ENCODE peak calls at places on chromosomes 3 and 15, in four cellular contexts. Z is esophagus squamous epithelium, S is type B pancreatic cell, V is activated B cell treated with CpG ODN at 0.5 μM for 24 hours. K is an unnamed sample.

GRCh38 chr3:129978123-129978522 is 3.6 kb downstream of the TRH start:
- DNase-seq in V (no peak), S (no peak), Z (no peak), K (no peak)

GRCh38 chr3:24640330-24640877 is 145.8 kb upstream of the THRB start:
- DNase-seq in Z (no peak), S (no peak), V (no peak), K (no peak)

GRCh38 chr3:99111235-99111634 is 209.7 kb upstream of the DCBLD2 start:
- DNase-seq in S (no peak), Z (no peak), V (no peak), K (no peak)

GRCh38 chr3:42019144-42019952 is 57.4 kb upstream of the ULK4 start:
- DNase-seq in S (no peak), Z (no peak), V (no peak), K (no peak)

GRCh38 chr15:31339558-31339895 is 12.9 kb downstream of the KLF13 start:
- DNase-seq in V (no peak), Z (no peak), S (no peak), K (no peak)

GRCh38 chr15:79769081-79769481 is 127.7 kb downstream of the MTHFS start:
- DNase-seq in S (no peak), Z (no peak), V (no peak), K (no peak)

GRCh38 chr3:180633722-180634121 is 31.8 kb downstream of the TTC14 start:
- DNase-seq in Z (no peak), V (no peak), S (no peak), K (no peak)

GRCh38 chr15:77988386-77989301 is 88.9 kb downstream of the TBC1D2B start:
- DNase-seq in V (no peak), Z (no peak), S (no peak), K (no peak)

GRCh38 chr3:171348121-171348520 is 112.1 kb downstream of the TNIK start:
- DNase-seq in Z (no peak), S (no peak), V (no peak), K (no peak)

GRCh38 chr15:69141286-69141701 is 19.1 kb upstream of the GLCE start:
- DNase-seq in Z (no peak), S (no peak), V (no peak), K (no peak)

GRCh38 chr15:83650831-83651230 is 3.1 kb upstream of the ADAMTSL3 start:
- DNase-seq in S (no peak), Z (no peak), V (no peak), K (no peak)

GRCh38 chr3:113773381-113773780 is 26.5 kb downstream of the ATP6V1A start:
- DNase-seq in S (no peak), V (no peak), Z (no peak), K (no peak)

GRCh38 chr3:135504084-135504685 is 461.3 kb upstream of the PPP2R3A start:
- DNase-seq in V (no peak), S (no peak), Z (no peak), K (no peak)

GRCh38 chr15:101543431-101543830 is 53.9 kb upstream of the PCSK6 start:
- DNase-seq in V (no peak), S (no peak), Z (no peak), K (no peak)

GRCh38 chr3:61371123-61371522 is 119.9 kb upstream of the FHIT start:
- DNase-seq in Z (no peak), V (no peak), S (no peak), K (peak; percentile 36)

GRCh38 chr3:58079773-58080172 is 71.6 kb downstream of the FLNB start:
- DNase-seq in V (no peak), S (no peak), Z (no peak), K (no peak)

GRCh38 chr3:127174715-127175140 is 18.2 kb upstream of the PRR23E start:
- DNase-seq in Z (no peak), S (no peak), V (no peak), K (no peak)

GRCh38 chr3:188432826-188433525 is 279.0 kb downstream of the LPP start:
- DNase-seq in S (no peak), Z (no peak), V (no peak), K (no peak)

GRCh38 chr15:88663216-88663615 is 24.4 kb downstream of the ISG20 start:
- DNase-seq in S (peak; percentile 40), Z (no peak), V (no peak), K (no peak)

GRCh38 chr3:16174389-16174788 is at the start of gene GALNT15:
- DNase-seq in S (peak; percentile 61), V (no peak), Z (peak; percentile 29), K (no peak)

GRCh38 chr3:97949743-97950142 is 22.5 kb downstream of the RIOX2 start:
- DNase-seq in V (no peak), Z (no peak), S (no peak), K (no peak)

GRCh38 chr3:138373695-138374094 is 25.3 kb downstream of the MRAS start:
- DNase-seq in V (no peak), Z (no peak), S (no peak), K (no peak)

GRCh38 chr3:12449889-12450682 is 34.2 kb upstream of the TSEN2 start:
- DNase-seq in V (no peak), S (no peak), Z (no peak), K (no peak)

GRCh38 chr3:136733317-136733833 is 18.8 kb downstream of the STAG1 start:
- DNase-seq in Z (no peak), V (no peak), S (no peak), K (no peak)

GRCh38 chr3:58833501-58833900 is 166.9 kb upstream of the FAM3D start:
- DNase-seq in V (no peak), S (no peak), Z (no peak), K (no peak)

GRCh38 chr15:58854598-58854997 is 78.9 kb downstream of the SLTM start:
- DNase-seq in Z (no peak), V (no peak), S (no peak), K (no peak)

GRCh38 chr3:10047876-10048275 is 21.6 kb downstream of the FANCD2 start:
- DNase-seq in V (no peak), Z (no peak), S (no peak), K (no peak)

GRCh38 chr3:98855811-98856400 is 45.6 kb downstream of the DCBLD2 start:
- DNase-seq in S (no peak), V (no peak), Z (no peak), K (no peak)

GRCh38 chr3:52494446-52494845 is 692 bp upstream of the STAB1 start:
- DNase-seq in V (no peak), Z (no peak), S (no peak), K (no peak)

GRCh38 chr3:18418173-18418572 is 7.0 kb downstream of the SATB1 start:
- DNase-seq in S (no peak), Z (no peak), V (no peak), K (no peak)

GRCh38 chr3:105539897-105540296 is 173.2 kb downstream of the ALCAM start:
- DNase-seq in S (no peak), Z (no peak), V (no peak), K (no peak)

DNA sequence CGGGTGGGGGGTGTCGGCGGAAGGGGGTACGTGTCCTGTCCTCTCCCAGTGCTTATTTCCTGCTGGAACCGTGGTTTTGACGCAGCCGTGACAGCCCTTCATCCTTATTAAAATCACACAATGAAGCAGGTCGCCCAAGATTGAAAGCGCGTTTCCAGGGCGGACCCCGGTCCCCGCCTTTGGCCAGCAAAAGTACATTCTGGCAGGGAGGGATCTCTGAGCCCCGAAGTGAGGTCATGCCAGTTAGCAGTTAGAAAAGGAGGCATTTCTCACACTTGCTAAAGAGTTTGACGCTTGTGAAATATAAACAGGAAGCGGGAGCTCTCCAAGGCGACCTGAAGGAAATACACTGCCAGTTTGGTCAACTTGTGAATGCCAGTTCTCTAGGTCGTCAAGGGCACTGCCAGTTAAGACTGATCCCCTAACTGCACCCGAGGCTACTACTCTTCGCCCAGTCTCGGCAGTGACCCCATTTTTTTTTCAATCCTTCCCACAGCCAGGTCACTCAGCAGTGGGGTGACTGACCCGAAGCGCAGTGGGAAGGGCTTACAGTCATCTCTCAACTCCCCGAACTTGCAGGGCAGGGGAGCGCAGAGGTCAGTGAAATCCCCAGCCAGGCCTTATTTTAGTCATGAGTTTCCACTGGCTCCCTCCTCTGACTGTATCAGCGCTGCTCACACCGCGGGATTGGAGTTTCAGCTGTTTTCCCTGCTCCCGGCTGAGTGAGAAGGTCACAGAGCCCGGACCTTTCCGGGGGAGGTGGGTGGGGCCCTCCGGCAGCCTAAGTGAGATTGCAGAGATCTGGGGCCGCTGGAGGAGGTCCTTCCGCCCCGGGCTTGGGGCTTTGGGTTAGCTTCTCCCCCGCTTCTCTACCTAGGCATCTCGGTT is 2.0 kb upstream of the BHLHE40 start:
- DNase-seq in S (no peak), Z (no peak), V (peak; percentile 59), K (no peak)
- TF ChIP-seq CTCF in S (no peak), Z (no peak), V (no peak), K (no peak)

GRCh38 chr3:182226995-182227394 is 515.3 kb downstream of the SOX2 start:
- DNase-seq in Z (no peak), V (no peak), S (no peak), K (no peak)
- TF ChIP-seq CTCF in Z (no peak), V (no peak), S (no peak), K (no peak)

DNA sequence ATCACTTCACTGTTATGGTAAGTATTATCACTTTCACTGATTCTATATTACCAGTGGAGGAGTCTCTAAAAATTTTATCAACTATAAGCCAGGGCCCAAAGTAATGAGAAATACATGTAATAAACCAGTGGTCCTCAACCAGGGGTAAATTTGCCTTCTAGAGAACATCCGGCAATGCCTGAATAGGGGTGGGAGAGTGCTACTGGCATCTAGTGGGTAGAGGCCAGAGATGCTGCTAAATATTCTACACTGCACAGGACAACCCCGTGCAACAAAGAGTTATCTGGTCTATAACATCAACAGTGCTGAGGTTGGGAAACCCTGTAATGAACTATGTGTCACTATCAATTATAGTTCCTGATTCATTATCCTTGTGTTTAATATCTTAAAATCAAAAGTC is 2.2 kb downstream of the LYSMD2 start:
- DNase-seq in Z (no peak), V (no peak), S (no peak), K (no peak)
- TF ChIP-seq CTCF in Z (no peak), V (no peak), S (no peak), K (no peak)

GRCh38 chr3:14602006-14602803 is 49.4 kb upstream of the CCDC174 start:
- DNase-seq in Z (no peak), V (no peak), S (no peak), K (no peak)
- TF ChIP-seq CTCF in Z (no peak), V (no peak), S (peak; percentile 67), K (peak; percentile 59)

GRCh38 chr15:23855260-23855659 is 168.2 kb upstream of the NDN start:
- DNase-seq in Z (no peak), V (no peak), S (no peak), K (no peak)

GRCh38 chr15:23855947-23856346 is 168.8 kb upstream of the NDN start:
- DNase-seq in Z (no peak), V (no peak), S (no peak), K (no peak)

GRCh38 chr15:23859008-23859407 is 171.9 kb upstream of the NDN start:
- DNase-seq in V (no peak), Z (no peak), S (no peak), K (no peak)

GRCh38 chr15:23854535-23855252 is 167.6 kb upstream of the NDN start:
- DNase-seq in Z (no peak), V (no peak), S (no peak), K (no peak)

DNA sequence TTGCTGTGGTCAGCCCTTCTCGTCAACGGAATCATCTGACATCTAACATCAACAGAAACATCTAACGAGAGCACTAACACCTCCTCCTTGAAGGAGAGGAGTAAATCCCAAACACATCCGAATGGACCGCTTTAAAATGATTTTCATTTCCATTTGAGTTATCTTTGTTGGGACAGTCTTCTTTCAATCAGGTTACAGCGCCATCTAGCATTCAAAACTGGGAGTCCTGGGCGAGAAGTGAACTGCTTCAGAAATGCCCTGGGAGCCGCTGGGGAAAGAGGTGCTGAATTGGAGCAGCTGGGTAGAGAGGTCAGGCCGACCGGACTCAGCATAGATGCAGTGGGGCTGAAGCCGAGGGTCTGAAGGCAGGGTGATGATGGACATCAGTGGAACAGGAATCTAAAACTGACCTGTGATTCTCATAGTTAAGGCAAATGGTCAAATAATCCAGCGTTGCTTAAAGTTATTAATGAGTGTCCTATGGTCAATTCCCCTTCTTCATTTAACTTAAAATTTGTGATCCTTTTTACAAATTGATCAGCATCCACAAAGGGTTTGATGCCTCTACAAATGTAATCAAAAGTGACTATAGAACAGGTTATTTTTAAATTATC is 170.0 kb upstream of the NDN start:
- DNase-seq in S (no peak), V (no peak), Z (no peak), K (peak; percentile 59)
- TF ChIP-seq CTCF in S (peak; percentile 75), V (no peak), Z (peak; percentile 15), K (peak; percentile 70)

K was measured in neural crest cell.